ENCODE peak calls at places on chromosomes 16 and 17, in seven cellular contexts. A, T, E, N, G, K and P are unnamed samples.
A peak's percentile ranks its signal among the peaks of the same experiment; 100 is the strongest.

GRCh38 chr16:645852-646678 is 3.1 kb upstream of the WDR90 start:
- DNase-seq in T (no peak), K (no peak), G (no peak), A (no peak), E (no peak), N (no peak), P (no peak)

GRCh38 chr17:34566873-34567272 is 12.5 kb upstream of the TMEM132E start:
- DNase-seq in T (no peak), A (no peak), K (no peak), G (no peak), N (no peak), E (no peak), P (no peak)

GRCh38 chr17:71793550-71793949 is 327.3 kb upstream of the SOX9 start:
- DNase-seq in E (peak; percentile 7), N (no peak), G (no peak), A (no peak), T (no peak), K (no peak), P (no peak)

GRCh38 chr17:67260051-67260987 is 15.3 kb upstream of the HELZ start:
- DNase-seq in G (no peak), T (peak; percentile 48), E (peak; percentile 75), N (no peak), A (no peak), K (peak; percentile 74), P (peak; percentile 46)

GRCh38 chr17:72462396-72462795 is 341.6 kb downstream of the SOX9 start:
- DNase-seq in G (no peak), A (no peak), T (no peak), K (no peak), E (no peak), N (no peak), P (no peak)

GRCh38 chr17:82815790-82816305 is 24.0 kb downstream of the ZNF750 start:
- DNase-seq in N (no peak), K (no peak), A (no peak), G (no peak), T (no peak), E (no peak), P (no peak)

GRCh38 chr16:27434141-27435051 is 32.4 kb downstream of the IL21R start:
- DNase-seq in E (no peak), A (no peak), N (peak; percentile 46), K (no peak), G (no peak), T (no peak), P (no peak)

GRCh38 chr17:50188521-50189395 is 12.7 kb downstream of the COL1A1 start:
- DNase-seq in N (no peak), T (no peak), K (peak; percentile 22), G (no peak), E (peak; percentile 76), A (no peak), P (no peak)

GRCh38 chr17:64599187-64599676 is 62.9 kb downstream of the SMURF2 start:
- DNase-seq in G (no peak), N (no peak), A (peak; percentile 46), K (no peak), E (no peak), T (no peak), P (peak; percentile 53)

GRCh38 chr17:57337390-57337789 is 81.1 kb downstream of the MSI2 start:
- DNase-seq in N (no peak), G (no peak), T (no peak), E (no peak), K (no peak), A (no peak), P (no peak)

GRCh38 chr16:53817812-53818211 is 113.9 kb downstream of the FTO start:
- DNase-seq in A (no peak), K (no peak), E (peak; percentile 44), T (no peak), N (no peak), G (no peak), P (no peak)

GRCh38 chr17:63434951-63435571 is 11.0 kb downstream of the CYB561 start:
- DNase-seq in T (peak; percentile 62), A (no peak), K (no peak), N (no peak), E (peak; percentile 25), G (no peak), P (peak; percentile 90)

GRCh38 chr17:9291912-9292562 is 270.7 kb downstream of the NTN1 start:
- DNase-seq in G (peak; percentile 8), E (peak; percentile 25), K (peak; percentile 66), A (peak; percentile 16), T (peak; percentile 28), N (no peak), P (no peak)

GRCh38 chr17:73738751-73739575 is 94.7 kb upstream of the SDK2 start:
- DNase-seq in G (no peak), T (no peak), N (no peak), K (no peak), A (no peak), E (no peak), P (no peak)

GRCh38 chr17:73757324-73757942 is 113.2 kb upstream of the SDK2 start:
- DNase-seq in N (no peak), A (no peak), G (no peak), K (no peak), E (no peak), T (no peak), P (no peak)

GRCh38 chr16:46573008-46573833 is 48.0 kb downstream of the SHCBP1 start:
- DNase-seq in G (no peak), K (peak; percentile 75), A (no peak), N (no peak), E (peak; percentile 52), T (peak; percentile 26), P (no peak)

GRCh38 chr17:40121191-40121885 is 433 bp upstream of the MSL1 start:
- DNase-seq in K (peak; percentile 66), G (no peak), T (peak; percentile 61), N (peak; percentile 78), A (peak; percentile 51), E (peak; percentile 49), P (peak; percentile 89)

GRCh38 chr17:47276444-47276843 is 22.8 kb downstream of the ITGB3 start:
- DNase-seq in N (no peak), T (no peak), K (no peak), A (no peak), G (no peak), E (no peak), P (no peak)

GRCh38 chr17:47279062-47279801 is 25.6 kb downstream of the ITGB3 start:
- DNase-seq in A (peak; percentile 77), G (peak; percentile 90), T (peak; percentile 24), K (peak; percentile 99), E (peak; percentile 97), N (peak; percentile 95), P (no peak)

GRCh38 chr17:47276868-47277267 is 23.2 kb downstream of the ITGB3 start:
- DNase-seq in E (peak; percentile 73), N (peak; percentile 88), K (peak; percentile 78), A (no peak), G (no peak), T (peak; percentile 33), P (peak; percentile 73)

GRCh38 chr17:47278561-47278960 is 24.9 kb downstream of the ITGB3 start:
- DNase-seq in N (no peak), G (no peak), E (no peak), A (no peak), K (no peak), T (no peak), P (no peak)

DNA sequence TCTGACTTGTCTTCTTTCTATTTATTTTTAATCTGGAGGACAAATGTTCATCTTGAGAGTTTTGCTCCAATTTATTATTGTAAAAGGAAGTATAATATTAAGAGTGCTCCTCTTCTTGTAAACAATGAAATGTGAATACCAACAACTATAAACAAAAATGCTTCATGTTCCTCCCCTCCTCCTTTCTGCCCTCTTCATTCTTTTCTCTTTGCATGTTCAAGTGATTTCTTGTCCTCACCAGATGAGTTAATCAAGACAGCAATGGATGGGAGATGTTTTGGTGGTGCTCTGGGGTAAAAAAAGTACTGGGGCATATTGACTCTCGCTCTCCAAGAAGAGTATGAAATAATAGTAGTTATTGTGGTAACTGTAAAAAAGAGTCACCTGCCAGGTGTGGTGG is 24.3 kb downstream of the ITGB3 start:
- DNase-seq in T (no peak), E (peak; percentile 65), A (no peak), K (no peak), G (no peak), N (no peak), P (no peak)
- H3K27ac ChIP-seq in T (no peak overlapping the region), E (peak overlapping the region; percentile 83), A (no peak overlapping the region), K (peak overlapping the region; percentile 100), G (peak overlapping the region; percentile 95), N (peak overlapping the region; percentile 97), P (peak overlapping the region; percentile 77)

DNA sequence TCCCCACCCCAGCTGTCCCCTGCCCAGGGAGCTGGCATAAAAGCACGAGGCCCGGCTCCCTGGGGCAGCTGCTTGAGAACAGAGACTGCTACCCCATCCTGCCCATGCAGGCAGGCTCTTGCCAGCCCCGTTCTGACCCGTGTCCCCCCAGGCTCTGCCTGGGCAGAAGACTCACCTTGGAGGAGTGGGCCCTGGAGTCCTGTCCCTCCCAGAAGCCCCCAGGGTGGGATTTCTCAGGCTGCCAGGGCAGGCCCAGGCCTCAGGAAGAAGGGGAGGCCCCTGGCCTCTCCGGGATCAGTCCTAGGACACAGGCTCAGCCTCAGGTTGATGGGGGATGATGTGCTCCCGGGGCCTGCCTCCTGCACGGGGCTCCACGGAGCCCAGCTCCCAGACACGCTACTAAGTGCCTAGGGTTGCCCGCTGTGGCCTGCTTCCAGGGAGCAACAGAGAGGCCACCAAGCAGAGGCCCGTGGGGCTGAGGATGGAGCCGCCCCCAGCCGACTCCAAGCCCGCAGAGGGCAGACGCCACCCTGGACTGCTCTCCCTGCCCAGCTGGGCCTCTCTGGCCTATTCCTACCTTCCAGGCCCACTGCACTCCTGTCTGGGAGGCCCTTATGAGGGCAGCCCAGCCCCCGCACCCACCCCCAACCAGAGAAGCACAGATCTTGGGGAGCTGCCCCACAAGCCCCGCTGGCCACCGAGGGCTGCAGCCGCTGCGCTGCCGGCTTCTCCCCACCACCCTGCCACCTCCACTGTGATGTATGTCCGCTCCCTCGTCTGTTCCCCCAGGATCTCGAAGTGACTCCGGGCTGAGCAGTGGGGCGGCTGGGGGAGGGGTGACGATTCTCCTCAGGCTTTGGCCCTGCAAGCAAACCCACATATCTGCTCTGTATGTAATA is 1.7 kb downstream of the NME3 start:
- DNase-seq in G (no peak), T (no peak), N (no peak), K (no peak), A (no peak), E (no peak), P (no peak)
- H3K27ac ChIP-seq in G (peak overlapping the region; percentile 21), T (peak overlapping the region; percentile 98), N (peak overlapping the region; percentile 91), K (peak overlapping the region; percentile 6), A (no peak overlapping the region), E (no peak overlapping the region), P (peak overlapping the region; percentile 62)

GRCh38 chr16:66548068-66548467 is 1.9 kb downstream of the TK2 start:
- DNase-seq in N (no peak), E (no peak), A (no peak), G (no peak), T (no peak), K (no peak), P (no peak)
- H3K27ac ChIP-seq in N (peak overlapping the region; percentile 96), E (no peak overlapping the region), A (no peak overlapping the region), G (no peak overlapping the region), T (peak overlapping the region; percentile 11), K (no peak overlapping the region), P (peak overlapping the region; percentile 98)

DNA sequence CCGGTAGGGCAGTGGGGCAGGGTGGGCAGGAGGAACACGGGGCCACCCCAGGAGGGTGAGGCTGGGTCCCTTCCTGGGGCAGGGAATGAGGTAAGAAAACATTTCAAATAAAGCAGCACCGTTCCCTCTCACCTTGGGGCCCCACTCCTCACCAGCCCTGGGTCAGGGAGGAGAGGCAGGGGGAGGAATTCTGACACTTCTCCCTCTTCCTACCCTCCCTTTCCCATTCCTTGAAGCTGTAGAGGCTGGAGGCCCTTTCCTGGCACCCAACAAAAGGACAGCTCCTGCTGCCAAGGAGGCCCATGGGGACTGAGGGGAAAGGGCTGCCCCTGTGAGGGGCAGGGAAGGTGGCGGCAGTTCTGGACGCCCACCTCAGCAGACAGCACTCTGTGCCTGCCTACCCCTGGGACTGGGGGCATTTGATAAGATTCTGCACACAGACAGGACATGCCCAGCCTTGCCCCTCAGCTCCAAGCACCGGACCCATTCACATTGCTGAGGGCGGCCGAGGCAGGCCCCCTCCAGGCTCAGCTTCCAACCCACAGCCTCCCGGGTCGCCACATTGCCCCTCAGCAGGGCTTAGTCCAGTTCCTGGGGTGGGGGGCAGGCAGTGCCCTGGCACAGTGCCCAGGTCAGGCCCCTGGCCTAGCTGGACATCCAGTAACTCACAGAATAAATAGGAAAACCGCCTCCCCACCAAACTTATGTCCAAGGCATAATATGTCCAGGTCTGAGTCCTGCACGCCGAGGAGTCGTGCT is 6.2 kb downstream of the ATXN7L3 start:
- DNase-seq in N (no peak), E (no peak), T (no peak), G (no peak), A (no peak), K (no peak), P (no peak)
- H3K27ac ChIP-seq in N (no peak overlapping the region), E (peak overlapping the region; percentile 24), T (peak overlapping the region; percentile 78), G (peak overlapping the region; percentile 70), A (no peak overlapping the region), K (peak overlapping the region; percentile 6), P (no peak overlapping the region)